ENCODE peak calls at places on chromosome 17, in four cellular contexts. V is K562, W is H1, E is HepG2. O is an unnamed sample.

GRCh38 chr17:65092262-65092661 is 35.7 kb upstream of the GNA13 start:
- DNase-seq in E (no peak), W (no peak), V (no peak), O (peak; percentile 64)

GRCh38 chr17:55762086-55762858 is 11.4 kb downstream of the PCTP start:
- DNase-seq in V (no peak), E (peak; percentile 84), W (no peak), O (no peak)

GRCh38 chr17:52140601-52141000 is 17.9 kb downstream of the CA10 start:
- DNase-seq in E (no peak), V (no peak), W (no peak), O (no peak)

GRCh38 chr17:51079049-51079448 is 41.6 kb downstream of the SPAG9 start:
- DNase-seq in V (no peak), W (peak; percentile 2), E (no peak), O (no peak)

GRCh38 chr17:20092292-20092867 is 83.2 kb downstream of the SPECC1 start:
- DNase-seq in V (no peak), E (no peak), W (no peak), O (no peak)

GRCh38 chr17:80963812-80964211 is 27.8 kb upstream of the CHMP6 start:
- DNase-seq in W (no peak), V (no peak), E (no peak), O (no peak)

GRCh38 chr17:310111-311010 is 42.2 kb downstream of the RPH3AL start:
- DNase-seq in E (no peak), W (no peak), V (no peak), O (no peak)

GRCh38 chr17:38560503-38561318 is 45.0 kb downstream of the SRCIN1 start:
- DNase-seq in W (no peak), V (no peak), E (no peak), O (no peak)

GRCh38 chr17:76544916-76545365 is 5.1 kb downstream of the PRCD start:
- DNase-seq in E (no peak), V (no peak), W (no peak), O (no peak)

GRCh38 chr17:62625870-62626200 is 1.6 kb upstream of the MRC2 start:
- DNase-seq in V (no peak), E (no peak), W (no peak), O (no peak)

GRCh38 chr17:31838641-31839225 is 20.3 kb downstream of the COPRS start:
- DNase-seq in E (no peak), V (no peak), W (no peak), O (no peak)

GRCh38 chr17:68544111-68544510 is 31.9 kb downstream of the PRKAR1A start:
- DNase-seq in V (no peak), W (no peak), E (no peak), O (no peak)

GRCh38 chr17:56167491-56167890 is 14.2 kb downstream of the ANKFN1 start:
- DNase-seq in E (no peak), V (no peak), W (no peak), O (no peak)

GRCh38 chr17:16033729-16034349 is 34.2 kb downstream of the TTC19 start:
- DNase-seq in W (no peak), E (no peak), V (no peak), O (no peak)

GRCh38 chr17:2059125-2059836 is 4.4 kb downstream of the HIC1 start:
- DNase-seq in V (no peak), E (no peak), W (peak; percentile 66), O (no peak)

GRCh38 chr17:7548585-7549400 is at the start of gene TNFSF12:
- DNase-seq in E (no peak), V (peak; percentile 73), W (peak; percentile 73), O (no peak)

GRCh38 chr17:42403150-42403549 is 14.9 kb upstream of the STAT3 start:
- DNase-seq in V (peak; percentile 34), E (no peak), W (peak; percentile 73), O (no peak)

GRCh38 chr17:28796062-28796461 is 46.5 kb downstream of the FAM222B start:
- DNase-seq in V (no peak), E (no peak), W (no peak), O (no peak)

GRCh38 chr17:17684901-17685774 is 3.9 kb downstream of the RAI1 start:
- DNase-seq in W (no peak), E (no peak), V (no peak), O (no peak)

GRCh38 chr17:2347805-2348685 is 10.7 kb downstream of the SGSM2 start:
- DNase-seq in W (peak; percentile 83), V (no peak), E (peak; percentile 92), O (peak; percentile 47)

GRCh38 chr17:75622071-75622470 is 11.2 kb upstream of the SMIM5 start:
- DNase-seq in W (no peak), V (no peak), E (no peak), O (no peak)

GRCh38 chr17:34391241-34391640 is 28.2 kb upstream of the CCL1 start:
- DNase-seq in W (no peak), E (no peak), V (no peak), O (no peak)

GRCh38 chr17:69558796-69559195 is 144.3 kb downstream of the MAP2K6 start:
- DNase-seq in E (no peak), W (no peak), V (no peak), O (no peak)

GRCh38 chr17:76353004-76353598 is 615 bp downstream of the PRPSAP1 start:
- DNase-seq in E (no peak), V (peak; percentile 80), W (peak; percentile 62), O (peak; percentile 76)

GRCh38 chr17:6488008-6488539 is 43.8 kb downstream of the PIMREG start:
- DNase-seq in E (no peak), W (no peak), V (no peak), O (no peak)

GRCh38 chr17:32646941-32647340 is 160.1 kb downstream of the CDK5R1 start:
- DNase-seq in E (no peak), V (no peak), W (no peak), O (no peak)

GRCh38 chr17:77320501-77321256 is 179.9 kb downstream of the SEC14L1 start:
- DNase-seq in W (no peak), E (no peak), V (peak; percentile 51), O (peak; percentile 52)

GRCh38 chr17:78107457-78107856 is 21.1 kb downstream of the TMC6 start:
- DNase-seq in E (no peak), W (no peak), V (no peak), O (no peak)

GRCh38 chr17:58277726-58278595 is 2.8 kb downstream of the MPO start:
- DNase-seq in E (no peak), V (no peak), W (no peak), O (no peak)

GRCh38 chr17:42784811-42785592 is 4.6 kb downstream of the WNK4 start:
- DNase-seq in V (no peak), W (no peak), E (no peak), O (no peak)

GRCh38 chr17:13222931-13223330 is 205.1 kb upstream of the ELAC2 start:
- DNase-seq in W (no peak), E (no peak), V (no peak), O (no peak)

GRCh38 chr17:45292696-45293412 is 24.0 kb downstream of the MAP3K14 start:
- DNase-seq in W (no peak), E (no peak), V (no peak), O (no peak)

DNA sequence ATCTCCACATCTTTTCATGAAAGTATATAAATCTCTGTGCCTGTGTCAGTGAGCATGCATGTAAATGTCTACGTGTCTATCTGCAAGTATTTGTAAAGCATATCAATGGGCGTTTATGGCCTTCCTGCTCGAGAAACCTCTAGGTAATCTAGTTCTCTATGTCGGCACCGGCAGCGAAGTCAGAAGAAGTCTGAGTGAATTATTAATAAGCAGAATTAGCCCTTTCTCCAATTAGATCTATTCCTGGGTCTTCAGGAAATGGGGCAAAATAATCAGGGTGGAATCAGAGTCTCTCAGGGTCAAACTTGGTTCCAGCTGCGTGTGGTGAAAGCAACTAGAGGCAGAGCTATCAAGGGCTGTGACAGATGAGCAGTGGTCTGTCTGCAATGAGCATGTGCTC is at the start of gene C17orf78:
- DNase-seq in E (no peak), V (no peak), W (no peak), O (no peak)
- TF ChIP-seq PHF8 in E (no peak), V (no peak), W (no peak), O (no peak)

DNA sequence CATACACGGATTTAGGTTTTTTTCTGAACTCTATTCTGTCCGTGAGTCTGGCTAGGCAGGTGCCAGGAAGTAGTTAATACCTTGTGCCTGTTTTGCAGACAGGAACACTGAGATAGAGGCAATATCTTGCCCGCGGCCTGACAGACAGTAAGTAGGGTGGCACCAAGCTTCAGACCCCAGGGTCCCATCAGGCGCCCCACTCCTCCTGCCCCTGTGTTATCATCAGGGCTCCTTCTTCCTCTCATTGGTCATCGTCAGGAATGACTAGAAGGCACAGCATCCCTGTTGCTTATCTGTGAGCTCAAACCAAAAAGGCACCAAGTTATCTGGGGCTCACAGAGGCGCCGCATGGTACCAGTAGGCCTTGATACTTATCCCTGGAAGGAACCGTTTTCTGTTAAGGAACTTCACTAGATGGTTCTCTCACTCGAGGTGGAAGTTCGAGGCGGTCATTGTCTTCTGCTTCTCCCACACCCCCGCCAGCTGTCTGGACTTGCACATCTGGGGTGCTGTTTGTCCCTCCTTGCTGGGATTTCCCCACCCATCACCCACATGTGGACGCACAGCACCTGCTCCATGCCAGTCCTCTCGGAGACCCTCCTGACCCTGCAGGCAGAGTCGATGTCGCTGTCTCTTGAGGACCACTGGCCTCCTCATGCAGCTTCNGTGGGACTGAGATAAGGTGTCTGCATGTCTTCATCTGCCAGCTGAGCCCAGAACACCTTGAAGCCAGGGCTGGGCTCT is 52.0 kb downstream of the METRNL start:
- DNase-seq in E (no peak), W (no peak), V (peak; percentile 53), O (no peak)
- TF ChIP-seq PHF8 in E (no peak), W (no peak), V (no peak), O (no peak)

DNA sequence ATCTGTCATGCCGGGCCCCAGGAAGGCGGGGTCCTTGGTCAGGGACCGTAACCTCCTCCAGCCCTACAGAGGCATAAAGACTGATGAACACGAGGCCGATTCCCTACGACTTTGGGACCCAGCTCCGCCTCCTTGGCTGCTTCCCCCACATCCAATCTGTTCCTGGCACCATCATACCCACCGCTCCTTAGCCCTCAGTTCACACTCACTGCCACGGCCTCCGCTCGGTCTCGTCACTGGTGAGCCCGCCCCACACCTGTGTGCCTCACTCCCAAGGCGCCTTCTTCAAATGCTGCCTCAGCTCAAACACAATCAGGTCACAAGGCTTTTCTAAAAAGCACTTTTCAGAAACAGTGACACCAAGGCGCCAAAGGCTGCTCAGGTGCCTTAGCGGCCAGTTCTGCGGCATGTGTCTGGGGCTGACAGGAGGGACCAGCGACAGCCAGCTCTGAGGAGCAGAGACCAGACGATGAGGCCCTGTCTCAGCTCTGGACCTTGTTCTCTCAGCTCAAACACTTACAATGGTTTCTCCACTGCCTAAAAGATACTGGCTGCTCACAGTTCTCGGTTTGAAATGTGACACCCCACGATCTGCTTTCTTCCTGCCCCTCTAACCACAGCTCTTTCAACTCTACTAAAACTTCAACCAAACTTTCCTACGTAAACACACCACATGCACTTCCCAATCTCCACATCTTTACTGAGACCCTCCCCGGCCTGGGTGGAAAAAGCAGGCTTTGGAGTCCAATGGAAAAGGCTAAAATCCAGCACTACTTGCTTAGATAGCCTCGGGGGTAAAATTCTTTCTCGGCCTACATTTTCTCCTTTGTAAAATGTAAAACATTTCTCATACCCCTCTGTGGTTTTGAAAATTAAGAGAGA is 33.2 kb downstream of the CYB5D2 start:
- DNase-seq in W (no peak), E (no peak), V (no peak), O (no peak)
- TF ChIP-seq PHF8 in W (no peak), E (no peak), V (no peak), O (no peak)

DNA sequence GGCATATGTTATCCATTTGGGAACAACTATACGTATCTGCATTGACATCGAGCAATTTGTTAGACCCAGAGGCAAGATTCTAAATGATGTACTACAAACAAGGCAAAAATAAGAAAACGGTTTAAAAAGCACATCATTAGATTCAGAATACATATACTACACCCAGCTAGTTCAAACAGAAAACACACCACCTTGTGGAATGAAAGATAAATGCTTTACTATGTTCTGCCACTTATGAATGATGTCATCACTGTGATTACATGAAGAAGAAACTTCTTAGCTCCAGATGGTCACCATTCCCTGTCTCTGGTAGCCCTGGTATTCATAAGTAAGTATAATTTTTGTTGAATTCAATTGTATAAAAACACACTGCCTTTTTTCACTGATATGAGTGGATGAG is 7.8 kb downstream of the NACA2 start:
- DNase-seq in V (peak; percentile 23), E (peak; percentile 74), W (no peak), O (peak; percentile 79)
- TF ChIP-seq PHF8 in V (no peak), E (no peak), W (no peak), O (no peak)